ENCODE peak calls at places on chromosomes 5 and 9, in nine cellular contexts. T is A172; Y is Calu3; H is cerebellar cortex; P is HCT116; G is amygdala; V is effector memory CD4-positive, alpha-beta T cell; Q is substantia nigra; A is GM06990. F is an unnamed sample.

GRCh38 chr5:151086905-151087360 is 6.1 kb upstream of the TNIP1 start:
- DNase-seq in A (peak; percentile 75), P (no peak), Y (peak; percentile 76), T (peak; percentile 60), Q (no peak), V (peak; percentile 72), H (no peak), G (no peak), F (no peak)

GRCh38 chr5:138541511-138541910 is 1.5 kb downstream of the ETF1 start:
- DNase-seq in V (no peak), H (no peak), Q (no peak), G (no peak), P (no peak), T (no peak), Y (no peak), A (no peak), F (no peak)

GRCh38 chr5:154478224-154478565 is at the start of gene HAND1:
- DNase-seq in P (peak; percentile 8), G (no peak), Q (no peak), A (no peak), Y (peak; percentile 53), T (no peak), H (peak; percentile 36), V (no peak), F (no peak)

GRCh38 chr9:81589392-81589791 is 100.0 kb downstream of the TLE1 start:
- DNase-seq in P (no peak), Y (no peak), H (no peak), A (no peak), V (no peak), Q (no peak), T (no peak), G (no peak), F (no peak)

GRCh38 chr9:95910023-95910706 is 34.7 kb downstream of the ERCC6L2 start:
- DNase-seq in V (no peak), T (peak; percentile 5), H (no peak), Q (no peak), A (no peak), Y (no peak), P (no peak), G (no peak), F (no peak)

GRCh38 chr9:74498616-74499095 is 1.5 kb downstream of the RORB start:
- DNase-seq in Q (no peak), A (no peak), T (no peak), Y (no peak), V (no peak), H (no peak), G (no peak), P (no peak), F (no peak)

GRCh38 chr5:135228236-135228635 is 170.8 kb downstream of the MACROH2A1 start:
- DNase-seq in P (no peak), A (no peak), G (no peak), H (no peak), Y (no peak), T (no peak), Q (no peak), V (no peak), F (no peak)

GRCh38 chr9:129597355-129598088 is 23.4 kb downstream of the C9orf50 start:
- DNase-seq in Q (no peak), T (no peak), V (peak; percentile 24), A (peak; percentile 75), G (no peak), P (peak; percentile 86), H (peak; percentile 31), Y (peak; percentile 79), F (no peak)